ENCODE peak calls at places on chromosomes 7 and 10, in seven cellular contexts. G is GM23248, K is T-helper 9 cell, P is EH, R is DMS153, V is GM18507, J is Peyer's patch. O is an unnamed sample.

GRCh38 chr7:37481154-37481553 is 32.5 kb upstream of the ELMO1 start:
- DNase-seq in G (no peak), K (no peak), P (no peak), R (no peak), V (no peak), J (no peak), O (no peak)

GRCh38 chr7:101094791-101095375 is 9.6 kb downstream of the TRIM56 start:
- DNase-seq in G (peak; percentile 74), K (no peak), P (peak; percentile 73), R (no peak), V (no peak), J (peak; percentile 70), O (no peak)

GRCh38 chr7:45909576-45909975 is 11.5 kb downstream of the IGFBP3 start:
- DNase-seq in G (no peak), K (no peak), P (no peak), R (no peak), V (no peak), J (no peak), O (no peak)

GRCh38 chr10:119206603-119207366 is 586 bp upstream of the GRK5 start:
- DNase-seq in G (peak; percentile 92), K (peak; percentile 58), P (peak; percentile 81), R (peak; percentile 25), V (no peak), J (peak; percentile 86), O (no peak)

GRCh38 chr10:118662228-118663035 is 67.0 kb upstream of the PRLHR start:
- DNase-seq in G (no peak), K (no peak), P (peak; percentile 27), R (peak; percentile 4), V (no peak), J (no peak), O (no peak)

GRCh38 chr7:41448104-41448503 is 254.8 kb downstream of the INHBA start:
- DNase-seq in G (peak; percentile 56), K (no peak), P (peak; percentile 48), R (no peak), V (no peak), J (no peak), O (no peak)

GRCh38 chr10:12849351-12850181 is 151.9 kb downstream of the CCDC3 start:
- DNase-seq in G (no peak), K (no peak), P (no peak), R (peak; percentile 7), V (no peak), J (no peak), O (no peak)

GRCh38 chr7:2621061-2621828 is 10.5 kb upstream of the TTYH3 start:
- DNase-seq in G (peak; percentile 71), K (no peak), P (peak; percentile 81), R (no peak), V (no peak), J (peak; percentile 81), O (no peak)

GRCh38 chr7:39589323-39590111 is 23.3 kb downstream of the YAE1 start:
- DNase-seq in G (peak; percentile 87), K (peak; percentile 32), P (peak; percentile 93), R (peak; percentile 16), V (no peak), J (peak; percentile 60), O (peak; percentile 80)

O was measured in kidney epithelial cell.